ENCODE peak calls at places on chromosome 14, in four cellular contexts. One of them, this sample, is unnamed. For H3K36me3 and H3K27me3, the result is how much of the 10 kb centered on the place peaks cover.

GRCh38 chr14:65204056-65204455 is 101.7 kb upstream of the MAX start:
- DNase-seq in CD8-positive, alpha-beta memory T cell: no peak
- DNase-seq in mammary epithelial cell: no peak
- DNase-seq in cardiac muscle cell: no peak
- DNase-seq in this sample: no peak

GRCh38 chr14:89205137-89205740 is 211.8 kb downstream of the FOXN3 start:
- DNase-seq in CD8-positive, alpha-beta memory T cell: no peak
- DNase-seq in cardiac muscle cell: no peak
- DNase-seq in mammary epithelial cell: no peak
- DNase-seq in this sample: no peak

GRCh38 chr14:99821519-99822165 is 28.4 kb downstream of the EML1 start:
- DNase-seq in mammary epithelial cell: peak
- DNase-seq in cardiac muscle cell: peak
- DNase-seq in CD8-positive, alpha-beta memory T cell: no peak
- DNase-seq in this sample: peak

GRCh38 chr14:85587152-85587697 is 57.3 kb downstream of the FLRT2 start:
- DNase-seq in cardiac muscle cell: peak
- DNase-seq in mammary epithelial cell: peak
- DNase-seq in CD8-positive, alpha-beta memory T cell: no peak
- DNase-seq in this sample: peak

GRCh38 chr14:60753264-60754126 is 18.9 kb downstream of the MNAT1 start:
- DNase-seq in cardiac muscle cell: peak
- DNase-seq in CD8-positive, alpha-beta memory T cell: peak
- DNase-seq in mammary epithelial cell: no peak
- DNase-seq in this sample: no peak

GRCh38 chr14:79294506-79294905 is 916.8 kb downstream of the DIO2 start:
- DNase-seq in CD8-positive, alpha-beta memory T cell: no peak
- DNase-seq in mammary epithelial cell: no peak
- DNase-seq in cardiac muscle cell: no peak
- DNase-seq in this sample: no peak

GRCh38 chr14:71141701-71142374 is 234.6 kb downstream of the PCNX1 start:
- DNase-seq in CD8-positive, alpha-beta memory T cell: no peak
- DNase-seq in mammary epithelial cell: peak
- DNase-seq in cardiac muscle cell: peak
- DNase-seq in this sample: no peak

GRCh38 chr14:76958975-76959710 is 69.4 kb downstream of the IRF2BPL start:
- DNase-seq in CD8-positive, alpha-beta memory T cell: no peak
- DNase-seq in mammary epithelial cell: peak
- DNase-seq in cardiac muscle cell: peak
- DNase-seq in this sample: peak

GRCh38 chr14:36658091-36659009 is 3.3 kb upstream of the PAX9 start:
- DNase-seq in cardiac muscle cell: no peak
- DNase-seq in CD8-positive, alpha-beta memory T cell: no peak
- DNase-seq in mammary epithelial cell: no peak
- DNase-seq in this sample: no peak

GRCh38 chr14:75450381-75451276 is 22.8 kb downstream of the JDP2 start:
- DNase-seq in cardiac muscle cell: no peak
- DNase-seq in CD8-positive, alpha-beta memory T cell: no peak
- DNase-seq in mammary epithelial cell: peak
- DNase-seq in this sample: peak

GRCh38 chr14:29654910-29655590 is 272.6 kb downstream of the PRKD1 start:
- DNase-seq in cardiac muscle cell: peak
- DNase-seq in mammary epithelial cell: peak
- DNase-seq in CD8-positive, alpha-beta memory T cell: no peak
- DNase-seq in this sample: peak

GRCh38 chr14:102076793-102077759 is 9.8 kb downstream of the HSP90AA1 start:
- DNase-seq in CD8-positive, alpha-beta memory T cell: no peak
- DNase-seq in mammary epithelial cell: no peak
- DNase-seq in cardiac muscle cell: no peak
- DNase-seq in this sample: no peak

GRCh38 chr14:32372154-32372553 is 43.1 kb downstream of the AKAP6 start:
- DNase-seq in mammary epithelial cell: peak
- DNase-seq in CD8-positive, alpha-beta memory T cell: no peak
- DNase-seq in cardiac muscle cell: peak
- DNase-seq in this sample: peak

GRCh38 chr14:28057286-28058011 is 709.1 kb upstream of the FOXG1 start:
- DNase-seq in mammary epithelial cell: no peak
- DNase-seq in cardiac muscle cell: no peak
- DNase-seq in CD8-positive, alpha-beta memory T cell: no peak
- DNase-seq in this sample: no peak

GRCh38 chr14:81436296-81437138 is 36.4 kb upstream of the STON2 start:
- DNase-seq in mammary epithelial cell: peak
- DNase-seq in cardiac muscle cell: peak
- DNase-seq in CD8-positive, alpha-beta memory T cell: peak
- DNase-seq in this sample: peak

GRCh38 chr14:99735189-99736135 is 51.4 kb downstream of the CYP46A1 start:
- DNase-seq in cardiac muscle cell: no peak
- DNase-seq in mammary epithelial cell: no peak
- DNase-seq in CD8-positive, alpha-beta memory T cell: no peak
- DNase-seq in this sample: no peak

GRCh38 chr14:99468836-99469592 is 11.6 kb downstream of the SETD3 start:
- DNase-seq in CD8-positive, alpha-beta memory T cell: no peak
- DNase-seq in mammary epithelial cell: no peak
- DNase-seq in cardiac muscle cell: no peak
- DNase-seq in this sample: no peak

GRCh38 chr14:64438181-64438839 is 27.0 kb upstream of the AKAP5 start:
- DNase-seq in mammary epithelial cell: peak
- DNase-seq in CD8-positive, alpha-beta memory T cell: no peak
- DNase-seq in cardiac muscle cell: peak
- DNase-seq in this sample: peak

GRCh38 chr14:103730490-103731035 is 15.0 kb downstream of the ZFYVE21 start:
- DNase-seq in mammary epithelial cell: no peak
- DNase-seq in cardiac muscle cell: no peak
- DNase-seq in CD8-positive, alpha-beta memory T cell: no peak
- DNase-seq in this sample: no peak

GRCh38 chr14:99945732-99946651 is 119.2 kb upstream of the EVL start:
- DNase-seq in CD8-positive, alpha-beta memory T cell: no peak
- DNase-seq in mammary epithelial cell: no peak
- DNase-seq in cardiac muscle cell: no peak
- DNase-seq in this sample: no peak

GRCh38 chr14:32559595-32559994 is 230.5 kb downstream of the AKAP6 start:
- DNase-seq in mammary epithelial cell: peak
- DNase-seq in CD8-positive, alpha-beta memory T cell: no peak
- DNase-seq in cardiac muscle cell: peak
- DNase-seq in this sample: no peak

GRCh38 chr14:32711103-32711680 is 227.5 kb upstream of the NPAS3 start:
- DNase-seq in CD8-positive, alpha-beta memory T cell: no peak
- DNase-seq in cardiac muscle cell: peak
- DNase-seq in mammary epithelial cell: no peak
- DNase-seq in this sample: peak

GRCh38 chr14:71094722-71095121 is 187.5 kb downstream of the PCNX1 start:
- DNase-seq in CD8-positive, alpha-beta memory T cell: no peak
- DNase-seq in mammary epithelial cell: no peak
- DNase-seq in cardiac muscle cell: peak
- DNase-seq in this sample: no peak

GRCh38 chr14:51443195-51444018 is 203.4 kb downstream of the TMX1 start:
- DNase-seq in cardiac muscle cell: peak
- DNase-seq in mammary epithelial cell: no peak
- DNase-seq in CD8-positive, alpha-beta memory T cell: no peak
- DNase-seq in this sample: no peak

GRCh38 chr14:70642313-70643235 is 858 bp downstream of the TTC9 start:
- DNase-seq in CD8-positive, alpha-beta memory T cell: peak
- DNase-seq in cardiac muscle cell: peak
- DNase-seq in mammary epithelial cell: no peak
- DNase-seq in this sample: no peak

GRCh38 chr14:52299692-52300278 is 14.3 kb upstream of the PTGER2 start:
- DNase-seq in mammary epithelial cell: peak
- DNase-seq in CD8-positive, alpha-beta memory T cell: no peak
- DNase-seq in cardiac muscle cell: peak
- DNase-seq in this sample: peak

GRCh38 chr14:50339178-50339804 is 27.2 kb downstream of the DMAC2L start:
- DNase-seq in mammary epithelial cell: no peak
- DNase-seq in CD8-positive, alpha-beta memory T cell: no peak
- DNase-seq in cardiac muscle cell: no peak
- DNase-seq in this sample: no peak

GRCh38 chr14:102333395-102333794 is 13.8 kb downstream of the ZNF839 start:
- DNase-seq in CD8-positive, alpha-beta memory T cell: no peak
- DNase-seq in mammary epithelial cell: no peak
- DNase-seq in cardiac muscle cell: no peak
- DNase-seq in this sample: no peak

GRCh38 chr14:106094654-106095189 is 568.3 kb downstream of the TMEM121 start:
- DNase-seq in CD8-positive, alpha-beta memory T cell: no peak
- DNase-seq in cardiac muscle cell: no peak
- DNase-seq in mammary epithelial cell: no peak
- DNase-seq in this sample: no peak

GRCh38 chr14:61104358-61104757 is 123.3 kb downstream of the SLC38A6 start:
- DNase-seq in mammary epithelial cell: no peak
- DNase-seq in CD8-positive, alpha-beta memory T cell: no peak
- DNase-seq in cardiac muscle cell: no peak
- DNase-seq in this sample: no peak

GRCh38 chr14:80216818-80217217 is 5.5 kb upstream of the DIO2 start:
- DNase-seq in cardiac muscle cell: no peak
- DNase-seq in mammary epithelial cell: no peak
- DNase-seq in CD8-positive, alpha-beta memory T cell: no peak
- DNase-seq in this sample: peak

GRCh38 chr14:89509891-89510290 is 92.9 kb upstream of the FOXN3 start:
- DNase-seq in cardiac muscle cell: peak
- DNase-seq in mammary epithelial cell: no peak
- DNase-seq in CD8-positive, alpha-beta memory T cell: no peak
- DNase-seq in this sample: no peak

GRCh38 chr14:72451081-72451972 is 442.6 kb downstream of the DPF3 start:
- DNase-seq in CD8-positive, alpha-beta memory T cell: peak
- DNase-seq in cardiac muscle cell: no peak
- DNase-seq in mammary epithelial cell: no peak
- DNase-seq in this sample: no peak

GRCh38 chr14:77641534-77642341 is 25.3 kb upstream of the SPTLC2 start:
- DNase-seq in cardiac muscle cell: peak
- DNase-seq in CD8-positive, alpha-beta memory T cell: peak
- DNase-seq in mammary epithelial cell: no peak
- DNase-seq in this sample: peak

GRCh38 chr14:64191756-64192155 is 102.4 kb downstream of the ESR2 start:
- DNase-seq in CD8-positive, alpha-beta memory T cell: no peak
- DNase-seq in cardiac muscle cell: peak
- DNase-seq in mammary epithelial cell: peak
- DNase-seq in this sample: peak

GRCh38 chr14:34596891-34597290 is 33.1 kb downstream of the SNX6 start:
- DNase-seq in CD8-positive, alpha-beta memory T cell: no peak
- DNase-seq in cardiac muscle cell: no peak
- DNase-seq in mammary epithelial cell: no peak
- DNase-seq in this sample: no peak
- H3K36me3 ChIP-seq in CD8-positive, alpha-beta memory T cell: half or more
- H3K36me3 ChIP-seq in cardiac muscle cell: half or more
- H3K36me3 ChIP-seq in mammary epithelial cell: under half
- H3K36me3 ChIP-seq in this sample: under half

GRCh38 chr14:22097072-22097471 is 423.5 kb upstream of the OR4E1 start:
- DNase-seq in mammary epithelial cell: no peak
- DNase-seq in CD8-positive, alpha-beta memory T cell: no peak
- DNase-seq in cardiac muscle cell: no peak
- DNase-seq in this sample: no peak
- H3K27me3 ChIP-seq in mammary epithelial cell: under half
- H3K27me3 ChIP-seq in CD8-positive, alpha-beta memory T cell: under half
- H3K27me3 ChIP-seq in cardiac muscle cell: under half
- H3K27me3 ChIP-seq in this sample: under half

GRCh38 chr14:55381040-55381439 is 30.6 kb downstream of the ATG14 start:
- DNase-seq in cardiac muscle cell: no peak
- DNase-seq in mammary epithelial cell: no peak
- DNase-seq in CD8-positive, alpha-beta memory T cell: no peak
- DNase-seq in this sample: peak

GRCh38 chr14:55381561-55381960 is 30.1 kb downstream of the ATG14 start:
- DNase-seq in cardiac muscle cell: no peak
- DNase-seq in CD8-positive, alpha-beta memory T cell: no peak
- DNase-seq in mammary epithelial cell: no peak
- DNase-seq in this sample: no peak

GRCh38 chr14:55374771-55375170 is 36.9 kb downstream of the ATG14 start:
- DNase-seq in CD8-positive, alpha-beta memory T cell: no peak
- DNase-seq in mammary epithelial cell: no peak
- DNase-seq in cardiac muscle cell: no peak
- DNase-seq in this sample: no peak

GRCh38 chr14:55373784-55374725 is 37.6 kb downstream of the ATG14 start:
- DNase-seq in mammary epithelial cell: peak
- DNase-seq in CD8-positive, alpha-beta memory T cell: no peak
- DNase-seq in cardiac muscle cell: peak
- DNase-seq in this sample: peak

DNA sequence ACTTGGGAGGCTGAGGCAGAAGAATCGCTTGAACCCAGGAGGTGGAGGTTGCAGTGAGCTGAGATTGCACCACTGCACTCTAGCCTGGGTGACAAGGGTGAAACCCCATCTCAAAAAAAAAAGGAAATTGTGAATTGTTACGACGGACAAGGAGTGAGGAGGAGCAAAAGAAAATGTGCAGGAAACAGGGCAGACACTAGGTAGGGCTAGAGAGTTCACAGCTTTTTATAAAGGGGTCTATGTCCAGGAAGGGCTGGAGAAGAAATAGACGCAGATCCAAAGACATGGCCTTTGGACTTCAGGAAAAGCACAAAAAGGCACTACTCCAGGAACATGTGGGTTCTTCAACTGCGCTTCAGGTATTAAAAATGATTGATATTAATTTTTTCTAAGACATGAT is 34.4 kb downstream of the ATG14 start:
- DNase-seq in cardiac muscle cell: no peak
- DNase-seq in CD8-positive, alpha-beta memory T cell: no peak
- DNase-seq in mammary epithelial cell: no peak
- DNase-seq in this sample: no peak
- H3K36me3 ChIP-seq in cardiac muscle cell: under half
- H3K36me3 ChIP-seq in CD8-positive, alpha-beta memory T cell: under half
- H3K36me3 ChIP-seq in mammary epithelial cell: under half
- H3K36me3 ChIP-seq in this sample: under half

GRCh38 chr14:38210587-38211257 is 3.0 kb downstream of the SSTR1 start:
- DNase-seq in cardiac muscle cell: peak
- DNase-seq in mammary epithelial cell: no peak
- DNase-seq in CD8-positive, alpha-beta memory T cell: no peak
- DNase-seq in this sample: no peak
- H3K27me3 ChIP-seq in cardiac muscle cell: half or more
- H3K27me3 ChIP-seq in mammary epithelial cell: under half
- H3K27me3 ChIP-seq in CD8-positive, alpha-beta memory T cell: under half
- H3K27me3 ChIP-seq in this sample: under half

GRCh38 chr14:56801920-56802319 is 8.4 kb downstream of the OTX2 start:
- DNase-seq in mammary epithelial cell: no peak
- DNase-seq in CD8-positive, alpha-beta memory T cell: no peak
- DNase-seq in cardiac muscle cell: no peak
- DNase-seq in this sample: no peak

GRCh38 chr14:56807586-56808168 is 2.6 kb downstream of the OTX2 start:
- DNase-seq in CD8-positive, alpha-beta memory T cell: no peak
- DNase-seq in mammary epithelial cell: no peak
- DNase-seq in cardiac muscle cell: no peak
- DNase-seq in this sample: no peak

GRCh38 chr14:56805992-56806737 is 4.1 kb downstream of the OTX2 start:
- DNase-seq in CD8-positive, alpha-beta memory T cell: no peak
- DNase-seq in mammary epithelial cell: no peak
- DNase-seq in cardiac muscle cell: no peak
- DNase-seq in this sample: no peak

GRCh38 chr14:56805201-56805991 is 4.9 kb downstream of the OTX2 start:
- DNase-seq in CD8-positive, alpha-beta memory T cell: no peak
- DNase-seq in mammary epithelial cell: no peak
- DNase-seq in cardiac muscle cell: no peak
- DNase-seq in this sample: no peak

GRCh38 chr14:56803816-56804535 is 6.3 kb downstream of the OTX2 start:
- DNase-seq in cardiac muscle cell: no peak
- DNase-seq in mammary epithelial cell: no peak
- DNase-seq in CD8-positive, alpha-beta memory T cell: no peak
- DNase-seq in this sample: no peak
- H3K36me3 ChIP-seq in cardiac muscle cell: under half
- H3K36me3 ChIP-seq in mammary epithelial cell: under half
- H3K36me3 ChIP-seq in CD8-positive, alpha-beta memory T cell: under half
- H3K36me3 ChIP-seq in this sample: under half

GRCh38 chr14:22382395-22382794 is 206.6 kb downstream of the DAD1 start:
- DNase-seq in CD8-positive, alpha-beta memory T cell: no peak
- DNase-seq in mammary epithelial cell: no peak
- DNase-seq in cardiac muscle cell: no peak
- DNase-seq in this sample: no peak
- H3K27me3 ChIP-seq in CD8-positive, alpha-beta memory T cell: under half
- H3K27me3 ChIP-seq in mammary epithelial cell: under half
- H3K27me3 ChIP-seq in cardiac muscle cell: under half
- H3K27me3 ChIP-seq in this sample: under half

GRCh38 chr14:58275527-58276190 is 22.7 kb upstream of the ARID4A start:
- DNase-seq in cardiac muscle cell: no peak
- DNase-seq in mammary epithelial cell: no peak
- DNase-seq in CD8-positive, alpha-beta memory T cell: no peak
- DNase-seq in this sample: no peak
- H3K36me3 ChIP-seq in cardiac muscle cell: under half
- H3K36me3 ChIP-seq in mammary epithelial cell: under half
- H3K36me3 ChIP-seq in CD8-positive, alpha-beta memory T cell: under half
- H3K36me3 ChIP-seq in this sample: under half

This sample was measured in bronchial epithelial cell.